ENCODE peak calls at places on chromosome 4, in five cellular contexts. V is IMR-90, K is heart right ventricle, N is heart left ventricle, Y is uterus. L is an unnamed sample. For H3K4me1, the result is how much of the 10 kb centered on the place peaks cover.

GRCh38 chr4:141731481-141731880 is 95.1 kb downstream of the IL15 start:
- DNase-seq in V (peak), K (no peak), N (no peak), Y (no peak), L (no peak)

GRCh38 chr4:185232370-185232769 is 23.0 kb downstream of the SNX25 start:
- DNase-seq in V (peak), K (no peak), N (no peak), Y (no peak), L (no peak)

GRCh38 chr4:116480486-116480990 is 604.8 kb downstream of the TRAM1L1 start:
- DNase-seq in V (no peak), K (no peak), N (no peak), Y (no peak), L (no peak)

GRCh38 chr4:114807759-114808404 is 209.3 kb downstream of the UGT8 start:
- DNase-seq in V (peak), K (no peak), N (no peak), Y (no peak), L (no peak)

GRCh38 chr4:165716472-165716871 is 156.6 kb upstream of the TLL1 start:
- DNase-seq in V (no peak), K (peak), N (no peak), Y (no peak), L (no peak)

GRCh38 chr4:91325495-91325894 is 978.3 kb upstream of the GRID2 start:
- DNase-seq in V (no peak), K (no peak), N (no peak), Y (no peak), L (peak)

GRCh38 chr4:134174271-134174670 is 27.3 kb downstream of the PABPC4L start:
- DNase-seq in V (no peak), K (no peak), N (no peak), Y (no peak), L (no peak)

GRCh38 chr4:151331276-151332042 is 6.1 kb upstream of the SH3D19 start:
- DNase-seq in V (peak), K (no peak), N (no peak), Y (no peak), L (no peak)

GRCh38 chr4:73864365-73864764 is 4.8 kb upstream of the CXCL1 start:
- DNase-seq in V (no peak), K (no peak), N (no peak), Y (no peak), L (no peak)

GRCh38 chr4:165537028-165537648 is 158.3 kb downstream of the CPE start:
- DNase-seq in V (peak), K (no peak), N (no peak), Y (no peak), L (peak)

GRCh38 chr4:105197777-105198176 is 51.1 kb downstream of the TET2 start:
- DNase-seq in V (peak), K (no peak), N (no peak), Y (no peak), L (no peak)

GRCh38 chr4:86367577-86367976 is 7.7 kb upstream of the MAPK10 start:
- DNase-seq in V (no peak), K (no peak), N (no peak), Y (no peak), L (no peak)

GRCh38 chr4:86543080-86543479 is 51.0 kb upstream of the PTPN13 start:
- DNase-seq in V (no peak), K (no peak), N (no peak), Y (no peak), L (no peak)

GRCh38 chr4:186149872-186150271 is 41.5 kb upstream of the CYP4V2 start:
- DNase-seq in V (no peak), K (peak), N (peak), Y (peak), L (no peak)

GRCh38 chr4:102503831-102504786 is 3.0 kb downstream of the NFKB1 start:
- DNase-seq in V (no peak), K (no peak), N (no peak), Y (no peak), L (no peak)

GRCh38 chr4:72063726-72064125 is 31.9 kb downstream of the NPFFR2 start:
- DNase-seq in V (no peak), K (no peak), N (no peak), Y (no peak), L (no peak)

GRCh38 chr4:10529891-10530786 is 72.9 kb upstream of the ZNF518B start:
- DNase-seq in V (no peak), K (peak), N (peak), Y (no peak), L (no peak)

GRCh38 chr4:42359686-42360085 is 37.6 kb upstream of the SHISA3 start:
- DNase-seq in V (peak), K (no peak), N (no peak), Y (no peak), L (no peak)

DNA sequence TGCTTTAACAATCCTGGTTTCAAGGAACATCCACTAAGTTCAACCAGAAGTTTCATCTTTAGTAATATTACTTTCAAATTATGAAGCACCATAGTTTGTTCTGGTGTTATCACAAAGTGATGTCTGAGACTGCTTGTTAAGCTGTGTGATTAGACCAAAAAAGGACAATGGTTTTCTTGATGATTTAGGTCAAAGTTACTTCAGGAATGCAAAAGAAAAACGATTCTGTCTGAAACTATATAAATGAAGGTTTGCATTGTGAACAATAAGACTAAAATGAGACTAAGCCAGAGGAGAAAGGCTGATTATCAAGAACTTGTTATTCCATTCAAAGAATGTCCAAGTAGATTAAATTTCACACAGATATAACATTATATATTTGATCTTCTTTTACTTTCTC is 122.4 kb upstream of the ETNPPL start:
- DNase-seq in V (peak), K (no peak), N (no peak), Y (no peak), L (no peak)
- H3K4me1 ChIP-seq in V (under half), K (under half), N (under half), Y (under half), L (under half)

GRCh38 chr4:1204286-1204827 is 32.0 kb upstream of the SPON2 start:
- DNase-seq in V (no peak), K (no peak), N (no peak), Y (peak), L (peak)
- H3K4me1 ChIP-seq in V (half or more), K (under half), N (under half), Y (under half), L (under half)

DNA sequence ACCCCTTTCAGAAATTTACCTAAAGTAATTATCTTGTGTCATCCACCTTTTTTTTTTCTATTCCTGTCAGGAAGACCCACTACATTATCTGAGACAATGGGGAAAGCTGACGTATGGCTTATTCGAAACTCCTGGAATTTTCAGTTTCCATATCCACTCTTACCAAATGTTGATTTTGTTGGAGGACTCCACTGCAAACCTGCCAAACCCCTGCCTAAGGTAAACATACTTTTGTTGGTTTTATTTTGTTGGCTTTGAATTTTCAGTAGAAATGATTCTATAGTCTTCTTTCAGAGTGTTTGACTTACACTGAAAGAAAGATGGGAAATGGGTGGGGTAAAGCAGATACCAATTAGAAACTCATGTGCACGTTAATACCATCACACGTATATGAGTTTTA is 2.2 kb downstream of the UGT2B7 start:
- DNase-seq in V (no peak), K (no peak), N (no peak), Y (no peak), L (no peak)
- H3K4me1 ChIP-seq in V (under half), K (under half), N (under half), Y (under half), L (under half)

DNA sequence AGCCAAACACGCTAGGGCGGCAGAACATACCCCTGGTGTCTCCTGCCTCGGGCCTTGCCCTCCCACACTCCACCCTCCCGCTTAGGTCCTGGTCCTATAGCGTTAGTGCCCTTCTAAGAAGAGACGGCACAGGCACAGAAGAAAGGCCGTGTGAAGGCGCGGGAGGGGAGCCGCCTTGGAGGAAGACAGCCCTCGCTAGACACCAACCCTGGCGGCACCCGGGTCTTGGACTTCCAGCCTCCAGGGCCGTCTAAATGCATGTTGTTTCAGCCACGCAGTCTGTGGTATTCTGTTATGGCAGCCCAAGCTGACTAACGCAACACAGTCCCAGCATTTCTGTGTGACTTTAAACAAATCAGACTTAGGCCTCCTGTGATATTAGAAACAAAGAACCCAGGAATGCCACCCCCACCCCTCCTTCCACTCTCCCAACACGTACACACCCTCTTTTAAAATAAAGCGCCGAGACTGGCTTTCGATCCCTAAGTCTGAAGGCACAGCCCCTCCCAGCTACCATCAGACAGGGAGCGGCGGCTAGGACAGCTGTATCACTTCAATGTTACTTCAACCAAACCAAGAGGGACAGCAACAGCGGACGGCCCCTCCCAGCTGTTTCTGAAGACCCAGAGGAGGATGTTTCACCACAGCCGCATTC is 128.0 kb downstream of the AFAP1 start:
- DNase-seq in V (peak), K (peak), N (peak), Y (peak), L (peak)
- H3K4me1 ChIP-seq in V (under half), K (under half), N (under half), Y (under half), L (under half)

DNA sequence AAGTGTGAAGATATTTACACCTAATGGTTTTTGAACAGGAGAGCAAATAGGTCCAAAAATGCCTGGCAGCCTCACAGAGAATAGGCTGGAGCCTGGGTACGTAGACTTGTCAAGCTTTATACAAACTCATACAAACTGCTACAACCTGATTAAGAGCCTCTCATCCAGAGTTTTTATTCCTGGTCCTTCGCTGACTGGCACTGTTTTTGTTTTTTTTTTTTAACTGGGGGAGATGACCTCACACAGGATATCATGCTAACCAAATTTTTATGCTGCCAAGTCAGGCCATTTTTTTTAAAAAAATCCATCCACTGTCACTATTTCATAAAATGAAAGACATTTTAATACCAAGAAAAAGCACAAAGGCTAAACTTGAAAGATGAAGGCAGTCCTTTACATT is 1.9 kb downstream of the FAM114A1 start:
- DNase-seq in V (no peak), K (no peak), N (no peak), Y (no peak), L (no peak)
- H3K4me1 ChIP-seq in V (under half), K (under half), N (under half), Y (under half), L (under half)

GRCh38 chr4:1250921-1251772 is 2.2 kb upstream of the CTBP1 start:
- DNase-seq in V (no peak), K (no peak), N (no peak), Y (no peak), L (no peak)
- H3K4me1 ChIP-seq in V (under half), K (under half), N (under half), Y (under half), L (under half)

GRCh38 chr4:153532636-153533035 is 66.5 kb downstream of the TMEM131L start:
- DNase-seq in V (no peak), K (no peak), N (no peak), Y (no peak), L (no peak)
- H3K4me1 ChIP-seq in V (under half), K (half or more), N (under half), Y (under half), L (under half)

DNA sequence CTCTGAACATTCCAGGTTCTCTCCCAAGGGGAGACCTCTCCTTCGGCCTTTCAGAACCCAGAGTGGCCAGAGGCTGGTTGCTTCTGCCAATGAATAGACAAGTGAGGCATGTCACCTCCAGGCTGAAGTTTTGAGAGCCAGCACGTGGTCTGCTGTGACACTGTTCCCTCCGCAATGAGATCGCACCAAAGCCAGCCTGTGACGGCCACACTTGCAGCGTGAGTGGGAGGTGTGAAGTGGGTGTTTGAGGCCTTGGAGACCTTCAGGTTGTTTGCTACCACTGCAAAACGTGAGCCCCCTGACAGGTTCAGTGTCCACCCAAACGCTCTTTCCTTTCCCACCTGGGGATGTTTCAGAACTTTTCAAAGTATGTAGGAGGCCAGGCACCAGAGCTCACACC is 81.0 kb downstream of the WFS1 start:
- DNase-seq in V (no peak), K (no peak), N (no peak), Y (no peak), L (no peak)
- H3K4me1 ChIP-seq in V (under half), K (under half), N (under half), Y (under half), L (under half)